ENCODE peak calls at places on chromosomes 12 and 14, in ten cellular contexts. P is tibial artery, I is hepatocyte, S is ovary, X is A549, Z is lung, A is sigmoid colon, F is uterus, U is neural progenitor cell, J is body of pancreas. G is an unnamed sample.

GRCh38 chr14:54730156-54730961 is 163.4 kb downstream of the SAMD4A start:
- DNase-seq in P (no peak), I (no peak), S (no peak), X (peak; percentile 4), Z (no peak), A (no peak), F (peak; percentile 33), U (no peak), J (peak; percentile 31), G (no peak)

GRCh38 chr12:8992086-8992409 is 2.7 kb downstream of the KLRG1 start:
- DNase-seq in P (no peak), I (no peak), S (no peak), X (no peak), Z (no peak), A (no peak), F (no peak), U (no peak), J (no peak), G (no peak)

GRCh38 chr12:726281-727140 is 25.9 kb upstream of the WNK1 start:
- DNase-seq in P (no peak), I (peak; percentile 62), S (no peak), X (peak; percentile 54), Z (no peak), A (no peak), F (no peak), U (no peak), J (no peak), G (no peak)

GRCh38 chr12:110704750-110705149 is 15.8 kb upstream of the HVCN1 start:
- DNase-seq in P (no peak), I (peak; percentile 55), S (no peak), X (peak; percentile 53), Z (no peak), A (no peak), F (no peak), U (peak; percentile 18), J (peak; percentile 39), G (no peak)

GRCh38 chr12:105212431-105212830 is 23.5 kb downstream of the APPL2 start:
- DNase-seq in P (no peak), I (no peak), S (no peak), X (no peak), Z (no peak), A (no peak), F (no peak), U (no peak), J (no peak), G (no peak)

GRCh38 chr12:131941116-131941986 is 8.4 kb upstream of the EP400 start:
- DNase-seq in P (no peak), I (no peak), S (no peak), X (no peak), Z (no peak), A (peak; percentile 60), F (no peak), U (no peak), J (no peak), G (no peak)

GRCh38 chr12:44875417-44875953 is 630 bp downstream of the NELL2 start:
- DNase-seq in P (no peak), I (peak; percentile 12), S (no peak), X (peak; percentile 1), Z (no peak), A (no peak), F (no peak), U (peak; percentile 62), J (no peak), G (peak; percentile 18)

GRCh38 chr12:27177716-27178115 is 66.4 kb upstream of the STK38L start:
- DNase-seq in P (no peak), I (no peak), S (no peak), X (peak; percentile 74), Z (no peak), A (no peak), F (no peak), U (no peak), J (no peak), G (no peak)

GRCh38 chr14:53953002-53953827 is 3.4 kb downstream of the BMP4 start:
- DNase-seq in P (peak; percentile 88), I (peak; percentile 95), S (peak; percentile 93), X (peak; percentile 64), Z (peak; percentile 86), A (peak; percentile 94), F (peak; percentile 79), U (peak; percentile 93), J (peak; percentile 79), G (peak; percentile 94)

GRCh38 chr12:65152586-65152985 is 16.8 kb upstream of the LEMD3 start:
- DNase-seq in P (no peak), I (no peak), S (no peak), X (no peak), Z (no peak), A (no peak), F (no peak), U (no peak), J (no peak), G (peak; percentile 73)

GRCh38 chr12:124568431-124569374 is 1.3 kb upstream of the NCOR2 start:
- DNase-seq in P (peak; percentile 86), I (peak; percentile 80), S (peak; percentile 84), X (peak; percentile 79), Z (peak; percentile 70), A (peak; percentile 94), F (peak; percentile 83), U (peak; percentile 64), J (peak; percentile 64), G (peak; percentile 97)

GRCh38 chr12:104692335-104693218 is 235.8 kb downstream of the CHST11 start:
- DNase-seq in P (no peak), I (no peak), S (no peak), X (no peak), Z (no peak), A (no peak), F (no peak), U (no peak), J (no peak), G (no peak)

GRCh38 chr12:84397279-84397678 is 515.3 kb downstream of the SLC6A15 start:
- DNase-seq in P (no peak), I (no peak), S (no peak), X (no peak), Z (no peak), A (no peak), F (no peak), U (no peak), J (no peak), G (no peak)

GRCh38 chr12:3236345-3237153 is 159.4 kb downstream of the TSPAN9 start:
- DNase-seq in P (no peak), I (peak; percentile 86), S (no peak), X (peak; percentile 44), Z (no peak), A (no peak), F (peak; percentile 57), U (peak; percentile 67), J (no peak), G (peak; percentile 66)

GRCh38 chr14:32720927-32721326 is 217.8 kb upstream of the NPAS3 start:
- DNase-seq in P (no peak), I (no peak), S (no peak), X (no peak), Z (no peak), A (no peak), F (no peak), U (no peak), J (no peak), G (no peak)

GRCh38 chr12:44972746-44973421 is 78.0 kb downstream of the DBX2 start:
- DNase-seq in P (no peak), I (peak; percentile 28), S (no peak), X (peak; percentile 34), Z (no peak), A (no peak), F (no peak), U (peak; percentile 70), J (no peak), G (peak; percentile 39)

DNA sequence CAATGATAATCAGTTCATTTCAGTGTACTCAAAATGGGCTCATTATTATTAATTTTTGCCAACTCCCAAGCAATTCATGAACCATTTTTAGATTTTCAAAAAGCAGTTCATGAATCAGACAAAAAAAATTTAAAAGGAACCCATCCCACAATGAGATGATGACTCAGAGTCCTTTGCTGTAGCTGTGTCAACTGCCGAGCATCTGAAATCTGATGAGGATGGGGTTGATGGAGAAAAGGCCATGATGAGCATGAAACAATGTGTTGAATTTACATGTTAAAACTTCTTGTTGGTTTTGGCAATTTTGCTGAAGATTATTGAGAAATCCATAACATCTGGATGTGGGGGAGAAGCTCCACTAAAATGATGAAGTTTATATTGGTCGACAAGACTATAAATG is 378.0 kb downstream of the FOXG1 start:
- DNase-seq in P (no peak), I (no peak), S (no peak), X (no peak), Z (no peak), A (no peak), F (no peak), U (no peak), J (no peak), G (no peak)
- H3K27ac ChIP-seq in P (no peak overlapping the region), I (no peak overlapping the region), S (no peak overlapping the region), X (no peak overlapping the region), Z (no peak overlapping the region), A (no peak overlapping the region), F (peak overlapping the region; percentile 46), U (no peak overlapping the region), J (no peak overlapping the region), G (no peak overlapping the region)

DNA sequence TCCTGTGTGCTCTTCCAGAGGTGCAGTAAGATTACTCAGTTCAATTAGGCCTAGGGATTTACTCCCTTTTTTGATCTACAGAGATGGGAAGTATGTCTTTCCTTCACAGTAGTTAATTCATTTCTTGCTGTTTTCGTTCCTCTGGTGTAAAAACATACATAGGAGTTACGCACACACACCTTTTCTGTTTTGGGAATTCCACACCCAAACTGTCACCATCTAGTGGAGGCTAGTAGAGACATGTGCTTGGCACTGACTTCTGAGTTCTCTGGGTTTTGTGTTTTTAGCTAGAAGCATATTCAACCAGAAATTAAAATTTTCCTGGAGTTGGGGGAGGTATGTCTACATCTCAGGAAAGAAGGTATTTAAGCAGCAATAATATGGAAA is 1.4 kb downstream of the SUSD6 start:
- DNase-seq in P (no peak), I (no peak), S (no peak), X (no peak), Z (no peak), A (no peak), F (no peak), U (no peak), J (no peak), G (no peak)
- H3K4me1 ChIP-seq in P (no peaks in the 10 kb centered on the region), I (peaks cover 52% of the 10 kb centered on the region), S (peaks cover 18% of the 10 kb centered on the region), X (peaks cover 18% of the 10 kb centered on the region), Z (peaks cover 39% of the 10 kb centered on the region), A (peaks cover 63% of the 10 kb centered on the region), F (peaks cover 14% of the 10 kb centered on the region), U (peaks cover 60% of the 10 kb centered on the region), J (peaks cover 62% of the 10 kb centered on the region), G (peaks cover 39% of the 10 kb centered on the region)

GRCh38 chr12:100345020-100345767 is 11.7 kb upstream of the SLC17A8 start:
- DNase-seq in P (no peak), I (no peak), S (no peak), X (no peak), Z (no peak), A (no peak), F (no peak), U (no peak), J (no peak), G (no peak)

GRCh38 chr12:100346660-100347059 is 10.2 kb upstream of the SLC17A8 start:
- DNase-seq in P (no peak), I (no peak), S (no peak), X (no peak), Z (no peak), A (no peak), F (no peak), U (no peak), J (no peak), G (no peak)

GRCh38 chr12:100348657-100349454 is 8.0 kb upstream of the SLC17A8 start:
- DNase-seq in P (no peak), I (peak; percentile 35), S (no peak), X (peak; percentile 57), Z (no peak), A (no peak), F (no peak), U (peak; percentile 57), J (no peak), G (no peak)
- TF ChIP-seq CTCF in P (no peak), I (peak; percentile 63), S (peak; percentile 42), X (peak; percentile 84), Z (no peak), A (peak; percentile 39), F (no peak), U (peak; percentile 70), J (peak; percentile 44), G (peak; percentile 39)

GRCh38 chr12:109222496-109222895 is 86.6 kb downstream of the FOXN4 start:
- DNase-seq in P (no peak), I (no peak), S (no peak), X (no peak), Z (no peak), A (no peak), F (no peak), U (no peak), J (no peak), G (no peak)
- H3K27ac ChIP-seq in P (no peak overlapping the region), I (no peak overlapping the region), S (no peak overlapping the region), X (no peak overlapping the region), Z (no peak overlapping the region), A (no peak overlapping the region), F (no peak overlapping the region), U (no peak overlapping the region), J (no peak overlapping the region), G (no peak overlapping the region)

G was measured in cardiac muscle cell.